ENCODE peak calls at places on chromosome 20, in four cellular contexts. U is substantia nigra, C is T-helper 1 cell, N is endothelial cell of umbilical vein. Z is an unnamed sample.

GRCh38 chr20:17887331-17888030 is 81.1 kb downstream of the SNX5 start:
- DNase-seq in U (no peak), N (no peak), C (no peak), Z (no peak)

GRCh38 chr20:24995741-24996448 is 3.3 kb upstream of the APMAP start:
- DNase-seq in U (no peak), N (no peak), C (no peak), Z (no peak)

GRCh38 chr20:52493177-52493711 is 301.7 kb upstream of the ZFP64 start:
- DNase-seq in U (no peak), N (peak; percentile 94), C (no peak), Z (no peak)

GRCh38 chr20:25408170-25408547 is 686 bp downstream of the GINS1 start:
- DNase-seq in C (no peak), U (no peak), N (no peak), Z (peak; percentile 63)

GRCh38 chr20:53040678-53041674 is 68.8 kb downstream of the TSHZ2 start:
- DNase-seq in U (peak; percentile 1), N (no peak), C (no peak), Z (no peak)

GRCh38 chr20:17403496-17403895 is 127.7 kb downstream of the BFSP1 start:
- DNase-seq in N (no peak), U (no peak), C (no peak), Z (no peak)

GRCh38 chr20:50594591-50595432 is 84.6 kb downstream of the PTPN1 start:
- DNase-seq in N (no peak), C (no peak), U (no peak), Z (peak; percentile 42)

GRCh38 chr20:36645998-36646397 is at the start of gene SLA2:
- DNase-seq in C (peak; percentile 59), U (no peak), N (no peak), Z (peak; percentile 66)

GRCh38 chr20:32902456-32903420 is 44.0 kb downstream of the EFCAB8 start:
- DNase-seq in U (peak; percentile 22), N (peak; percentile 32), C (peak; percentile 67), Z (peak; percentile 79)

GRCh38 chr20:49384437-49385434 is 97.7 kb downstream of the KCNB1 start:
- DNase-seq in U (peak; percentile 4), C (peak; percentile 44), N (peak; percentile 56), Z (peak; percentile 92)

GRCh38 chr20:48877299-48877698 is 44.2 kb upstream of the ARFGEF2 start:
- DNase-seq in U (peak; percentile 38), N (no peak), C (no peak), Z (no peak)

GRCh38 chr20:23245553-23246128 is 105.0 kb upstream of the NXT1 start:
- DNase-seq in U (no peak), N (peak; percentile 77), C (no peak), Z (peak; percentile 89)

GRCh38 chr20:61929971-61930666 is 135.6 kb downstream of the TAF4 start:
- DNase-seq in U (no peak), C (no peak), N (no peak), Z (no peak)

GRCh38 chr20:64240243-64241015 is 15.1 kb upstream of the PCMTD2 start:
- DNase-seq in U (no peak), C (no peak), N (no peak), Z (no peak)

GRCh38 chr20:47220161-47220582 is 136.3 kb downstream of the ZMYND8 start:
- DNase-seq in C (peak; percentile 38), U (no peak), N (peak; percentile 32), Z (peak; percentile 85)

GRCh38 chr20:25281541-25281991 is 33.7 kb downstream of the PYGB start:
- DNase-seq in U (no peak), N (no peak), C (no peak), Z (peak; percentile 84)

GRCh38 chr20:45095753-45096371 is 5.1 kb downstream of the KCNS1 start:
- DNase-seq in N (peak; percentile 52), U (peak; percentile 29), C (peak; percentile 56), Z (peak; percentile 86)

GRCh38 chr20:5212897-5213296 is 86.1 kb downstream of the CDS2 start:
- DNase-seq in N (no peak), U (peak; percentile 40), C (no peak), Z (no peak)

GRCh38 chr20:58818585-58819285 is 32.0 kb downstream of the GNAS-AS1 start:
- DNase-seq in C (no peak), U (no peak), N (no peak), Z (no peak)

GRCh38 chr20:46746972-46747371 is 37.5 kb downstream of the SLC2A10 start:
- DNase-seq in N (no peak), C (no peak), U (no peak), Z (no peak)

GRCh38 chr20:45407783-45408645 is at the start of gene DBNDD2:
- DNase-seq in C (no peak), N (no peak), U (peak; percentile 89), Z (no peak)

GRCh38 chr20:23649830-23650417 is 12.2 kb upstream of the CST3 start:
- DNase-seq in C (no peak), U (no peak), N (no peak), Z (no peak)

GRCh38 chr20:24772667-24773066 is 176.4 kb upstream of the CST7 start:
- DNase-seq in C (no peak), N (no peak), U (no peak), Z (no peak)

GRCh38 chr20:50338479-50339195 is 148.0 kb downstream of the CEBPB start:
- DNase-seq in N (no peak), U (peak; percentile 56), C (no peak), Z (peak; percentile 46)

GRCh38 chr20:4065405-4065841 is 50.1 kb upstream of the RNF24 start:
- DNase-seq in U (no peak), N (peak; percentile 78), C (no peak), Z (no peak)

GRCh38 chr20:51650685-51651134 is 108.2 kb upstream of the NFATC2 start:
- DNase-seq in U (no peak), N (peak; percentile 85), C (no peak), Z (no peak)

GRCh38 chr20:15205023-15205422 is 867.6 kb upstream of the FLRT3 start:
- DNase-seq in U (no peak), C (no peak), N (no peak), Z (no peak)

GRCh38 chr20:12113468-12114371 is 196.0 kb downstream of the BTBD3 start:
- DNase-seq in C (no peak), N (no peak), U (no peak), Z (no peak)

GRCh38 chr20:3238616-3239025 is 369 bp downstream of the SLC4A11 start:
- DNase-seq in U (no peak), N (no peak), C (peak; percentile 38), Z (peak; percentile 86)

GRCh38 chr20:1959156-1959555 is 34.7 kb downstream of the PDYN start:
- DNase-seq in C (no peak), N (no peak), U (no peak), Z (no peak)

GRCh38 chr20:35091808-35092523 is 641 bp downstream of the TRPC4AP start:
- DNase-seq in C (no peak), N (peak; percentile 50), U (peak; percentile 77), Z (peak; percentile 51)

GRCh38 chr20:32040142-32040953 is 11.7 kb upstream of the HCK start:
- DNase-seq in C (no peak), U (peak; percentile 43), N (no peak), Z (peak; percentile 94)

GRCh38 chr20:36062799-36063198 is 91.7 kb upstream of the EPB41L1 start:
- DNase-seq in C (no peak), N (no peak), U (no peak), Z (no peak)